ENCODE peak calls at places on chromosomes 5 and 9, in ten cellular contexts. V, D, X, K, S, T, L, U, R and P are unnamed samples.

GRCh38 chr5:116738948-116739339 is 164.3 kb upstream of the SEMA6A start:
- DNase-seq in V (no peak), D (no peak), X (no peak), K (no peak), S (no peak), T (no peak), L (no peak), U (no peak), R (no peak), P (no peak)

GRCh38 chr5:72123764-72124163 is 16.5 kb downstream of the MAP1B start:
- DNase-seq in V (no peak), D (no peak), X (no peak), K (no peak), S (no peak), T (no peak), L (no peak), U (no peak), R (no peak), P (no peak)

GRCh38 chr5:138789771-138790242 is 36.6 kb downstream of the CTNNA1 start:
- DNase-seq in V (peak), D (peak), X (no peak), K (peak), S (no peak), T (no peak), L (no peak), U (peak), R (no peak), P (no peak)

GRCh38 chr9:130448771-130449170 is 4.0 kb downstream of the ASS1 start:
- DNase-seq in V (no peak), D (no peak), X (no peak), K (no peak), S (no peak), T (no peak), L (no peak), U (no peak), R (no peak), P (no peak)

GRCh38 chr9:101311759-101312420 is 72.9 kb downstream of the BAAT start:
- DNase-seq in V (no peak), D (peak), X (peak), K (peak), S (no peak), T (no peak), L (no peak), U (peak), R (no peak), P (no peak)

GRCh38 chr5:180090098-180090768 is 18.7 kb upstream of the RNF130 start:
- DNase-seq in V (peak), D (peak), X (peak), K (peak), S (peak), T (peak), L (peak), U (peak), R (peak), P (peak)

GRCh38 chr5:175823731-175824525 is 47.5 kb upstream of the CPLX2 start:
- DNase-seq in V (peak), D (peak), X (no peak), K (no peak), S (no peak), T (no peak), L (no peak), U (no peak), R (no peak), P (no peak)

GRCh38 chr5:32865475-32865874 is 154.4 kb downstream of the NPR3 start:
- DNase-seq in V (no peak), D (no peak), X (no peak), K (no peak), S (no peak), T (no peak), L (no peak), U (no peak), R (no peak), P (no peak)

GRCh38 chr5:83701886-83702285 is 18.8 kb downstream of the HAPLN1 start:
- DNase-seq in V (no peak), D (no peak), X (no peak), K (no peak), S (no peak), T (no peak), L (no peak), U (no peak), R (no peak), P (no peak)

GRCh38 chr9:134564431-134565170 is 77.0 kb upstream of the COL5A1 start:
- DNase-seq in V (peak), D (no peak), X (no peak), K (no peak), S (no peak), T (peak), L (no peak), U (no peak), R (peak), P (no peak)

GRCh38 chr9:114227288-114228033 is 72.1 kb downstream of the COL27A1 start:
- DNase-seq in V (no peak), D (no peak), X (no peak), K (no peak), S (no peak), T (no peak), L (no peak), U (no peak), R (no peak), P (no peak)

GRCh38 chr5:90982576-90982975 is 400.5 kb downstream of the ARRDC3 start:
- DNase-seq in V (no peak), D (no peak), X (no peak), K (no peak), S (no peak), T (no peak), L (no peak), U (no peak), R (no peak), P (no peak)

GRCh38 chr5:88190106-88190834 is 78.4 kb downstream of the TMEM161B start:
- DNase-seq in V (no peak), D (no peak), X (no peak), K (no peak), S (peak), T (no peak), L (no peak), U (no peak), R (no peak), P (no peak)